ENCODE peak calls at places on chromosomes 12 and 14, in seven cellular contexts. V is cardiac muscle cell; E is CD4-positive, alpha-beta T cell; K is ovary; M is endodermal cell; S is left ventricle myocardium inferior; N is CD4-positive, alpha-beta memory T cell. I is an unnamed sample.

GRCh38 chr12:26642361-26642760 is 190.6 kb downstream of the ITPR2 start:
- DNase-seq in S (no peak), N (no peak), V (peak; percentile 13), M (no peak), E (no peak), K (no peak), I (no peak)

GRCh38 chr12:27975222-27976136 is 2.9 kb upstream of the PTHLH start:
- DNase-seq in S (no peak), M (peak; percentile 90), K (peak; percentile 18), V (peak; percentile 79), N (no peak), E (no peak), I (no peak)

GRCh38 chr14:51097287-51097686 is 2.4 kb upstream of the TRIM9 start:
- DNase-seq in N (no peak), S (no peak), K (no peak), M (no peak), E (no peak), V (no peak), I (no peak)

GRCh38 chr12:97924122-97924521 is 461.5 kb downstream of the RMST start:
- DNase-seq in N (no peak), E (no peak), M (no peak), K (no peak), S (no peak), V (no peak), I (no peak)

GRCh38 chr14:97212399-97212798 is 415.2 kb downstream of the VRK1 start:
- DNase-seq in N (no peak), K (no peak), E (no peak), S (no peak), V (no peak), M (no peak), I (no peak)

GRCh38 chr12:69102856-69103255 is 136.5 kb upstream of the CPSF6 start:
- DNase-seq in E (no peak), K (no peak), N (no peak), S (no peak), V (no peak), M (no peak), I (no peak)

GRCh38 chr12:51636581-51636980 is 45.5 kb downstream of the SCN8A start:
- DNase-seq in S (no peak), M (no peak), V (peak; percentile 6), E (no peak), N (no peak), K (no peak), I (no peak)

GRCh38 chr12:52119398-52120254 is 40.1 kb downstream of the SMIM41 start:
- DNase-seq in K (no peak), V (peak; percentile 29), E (no peak), N (no peak), S (peak; percentile 27), M (peak; percentile 95), I (no peak)

GRCh38 chr12:58588771-58589170 is 331.5 kb downstream of the LRIG3 start:
- DNase-seq in V (peak; percentile 45), K (no peak), N (no peak), M (no peak), S (no peak), E (no peak), I (no peak)

GRCh38 chr12:67339530-67339929 is 70.4 kb downstream of the CAND1 start:
- DNase-seq in M (no peak), V (no peak), N (no peak), E (no peak), S (no peak), K (no peak), I (no peak)

GRCh38 chr14:60323199-60323891 is 74.3 kb downstream of the PPM1A start:
- DNase-seq in M (no peak), K (no peak), E (no peak), V (no peak), S (no peak), N (no peak), I (no peak)

GRCh38 chr12:57465747-57466505 is 6.3 kb downstream of the GLI1 start:
- DNase-seq in S (no peak), K (no peak), E (no peak), V (no peak), N (no peak), M (no peak), I (no peak)

GRCh38 chr14:85934123-85934885 is 404.4 kb downstream of the FLRT2 start:
- DNase-seq in K (peak; percentile 17), M (no peak), S (no peak), N (peak; percentile 76), V (peak; percentile 1), E (peak; percentile 25), I (no peak)

GRCh38 chr12:113222730-113223531 is 1.7 kb downstream of the TPCN1 start:
- DNase-seq in S (peak; percentile 62), E (no peak), V (peak; percentile 93), K (peak; percentile 74), N (peak; percentile 34), M (peak; percentile 73), I (no peak)

GRCh38 chr12:121522962-121523361 is 57.9 kb downstream of the KDM2B start:
- DNase-seq in M (no peak), E (no peak), V (peak; percentile 17), S (no peak), K (no peak), N (no peak), I (no peak)
- H3K27ac ChIP-seq in M (no peak overlapping the region), E (no peak overlapping the region), V (no peak overlapping the region), S (no peak overlapping the region), K (no peak overlapping the region), N (no peak overlapping the region), I (no peak overlapping the region)

GRCh38 chr12:109485201-109485600 is 7.8 kb downstream of the UBE3B start:
- DNase-seq in K (no peak), V (no peak), N (no peak), M (no peak), S (no peak), E (no peak), I (no peak)
- H3K27ac ChIP-seq in K (no peak overlapping the region), V (no peak overlapping the region), N (no peak overlapping the region), M (no peak overlapping the region), S (no peak overlapping the region), E (no peak overlapping the region), I (no peak overlapping the region)

DNA sequence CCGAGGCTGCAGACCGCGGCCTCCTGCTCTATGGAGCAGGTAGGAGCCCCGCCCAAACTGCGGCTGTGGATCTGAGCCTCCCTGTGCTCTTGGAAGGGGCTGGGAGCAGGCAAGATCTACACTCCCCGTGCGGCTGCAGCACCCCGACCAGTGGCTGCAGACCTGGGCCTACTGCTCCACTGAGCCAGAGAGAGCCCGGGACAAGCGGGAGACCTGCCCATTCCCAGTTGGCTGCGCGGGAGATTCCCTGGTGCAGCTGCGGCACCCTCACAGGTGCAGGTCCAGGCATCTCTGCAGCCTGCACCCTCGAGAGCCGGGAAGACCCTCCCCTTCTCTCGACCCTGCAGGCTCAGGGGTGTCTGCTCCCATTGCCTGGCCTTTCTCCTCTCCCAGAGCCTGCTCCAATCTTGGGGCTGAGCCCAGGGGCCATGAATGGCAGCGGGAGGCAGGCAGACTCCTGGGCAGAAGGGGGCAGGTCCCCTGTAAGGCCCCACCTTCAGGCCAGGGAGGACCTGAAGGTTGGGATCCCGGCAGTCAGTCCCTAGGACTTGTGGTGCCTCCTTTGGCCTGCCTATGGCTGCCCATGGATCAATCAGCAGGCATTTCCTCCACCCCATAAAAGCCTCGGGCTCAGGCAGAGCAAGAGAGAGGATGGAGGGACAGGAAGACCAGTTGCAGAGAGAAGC is 8.8 kb upstream of the A2M start:
- DNase-seq in E (no peak), S (no peak), K (no peak), N (no peak), V (no peak), M (peak; percentile 51), I (no peak)
- H3K27ac ChIP-seq in E (no peak overlapping the region), S (peak overlapping the region; percentile 76), K (no peak overlapping the region), N (no peak overlapping the region), V (no peak overlapping the region), M (no peak overlapping the region), I (peak overlapping the region; percentile 25)

GRCh38 chr12:110590806-110591326 is 7.7 kb upstream of the PPTC7 start:
- DNase-seq in N (peak; percentile 64), M (peak; percentile 37), E (no peak), S (no peak), V (peak; percentile 26), K (no peak), I (no peak)
- H3K27ac ChIP-seq in N (peak overlapping the region; percentile 60), M (no peak overlapping the region), E (peak overlapping the region; percentile 68), S (peak overlapping the region; percentile 73), V (peak overlapping the region; percentile 76), K (peak overlapping the region; percentile 73), I (peak overlapping the region; percentile 79)

DNA sequence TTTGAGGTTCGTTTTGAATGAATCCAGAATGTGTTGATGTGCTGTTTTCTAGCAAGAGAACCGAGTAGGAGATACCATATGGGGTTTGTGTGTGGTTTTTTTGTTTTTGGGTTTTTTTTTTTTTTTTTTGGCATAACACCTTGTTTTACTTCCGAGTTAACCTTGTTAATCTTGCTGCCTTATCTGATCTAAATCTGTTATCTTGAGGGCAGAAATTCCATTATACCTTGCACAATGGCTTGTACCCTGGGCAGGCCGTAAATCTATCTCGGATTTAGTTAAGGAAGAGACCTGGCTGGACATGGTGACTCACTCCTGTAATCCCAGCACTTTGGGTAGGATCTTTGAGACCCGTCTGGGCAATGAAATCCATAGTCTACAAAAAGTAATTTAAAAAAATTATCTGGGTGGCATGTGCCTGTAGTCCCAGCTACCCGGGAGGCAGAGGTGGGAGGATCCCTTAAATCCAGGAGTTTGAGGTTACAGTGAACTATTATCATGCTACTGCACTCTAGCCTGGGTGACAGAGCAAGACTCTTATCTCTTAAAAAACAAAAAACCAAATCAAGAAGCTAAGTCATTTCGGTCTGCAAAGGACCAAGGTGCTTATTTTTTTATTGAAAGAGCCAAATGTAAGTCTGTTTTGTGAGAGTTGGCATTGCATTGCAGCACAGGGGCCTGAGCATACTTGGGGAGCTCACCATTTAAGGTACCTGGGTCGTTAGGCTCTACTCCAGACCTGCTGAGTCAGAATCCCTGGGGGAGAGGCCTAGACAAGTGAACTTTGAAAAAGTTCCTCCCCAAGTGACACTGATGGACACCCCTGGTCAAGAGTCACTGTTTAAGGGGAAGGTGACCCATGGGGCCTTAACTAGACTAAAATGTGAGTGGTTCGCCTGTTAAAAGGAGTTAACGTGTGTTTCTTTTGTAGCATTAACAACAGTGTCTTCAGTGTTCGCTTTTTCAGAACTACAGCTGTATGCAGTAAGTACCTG is 6.7 kb downstream of the DLST start:
- DNase-seq in E (no peak), K (no peak), S (no peak), V (no peak), M (no peak), N (peak; percentile 15), I (peak; percentile 49)
- H3K27ac ChIP-seq in E (no peak overlapping the region), K (no peak overlapping the region), S (no peak overlapping the region), V (peak overlapping the region; percentile 39), M (no peak overlapping the region), N (no peak overlapping the region), I (no peak overlapping the region)